ENCODE peak calls at places on chromosome 5, in four cellular contexts. One of them, this sample, is unnamed.

GRCh38 chr5:150571836-150572235 is 63.9 kb downstream of the NDST1 start:
- DNase-seq in K562: no peak
- DNase-seq in IMR-90: no peak
- DNase-seq in GM12878: no peak
- DNase-seq in this sample: no peak

GRCh38 chr5:176528761-176529115 is 8.5 kb downstream of the RNF44 start:
- DNase-seq in IMR-90: no peak
- DNase-seq in K562: no peak
- DNase-seq in GM12878: no peak
- DNase-seq in this sample: no peak

GRCh38 chr5:149439899-149440655 is 61.0 kb upstream of the IL17B start:
- DNase-seq in GM12878: no peak
- DNase-seq in IMR-90: peak; percentile 47
- DNase-seq in K562: peak; percentile 89
- DNase-seq in this sample: peak; percentile 96

GRCh38 chr5:56815657-56816545 is 552 bp downstream of the MAP3K1 start:
- DNase-seq in GM12878: no peak
- DNase-seq in K562: peak; percentile 37
- DNase-seq in IMR-90: peak; percentile 32
- DNase-seq in this sample: peak; percentile 55

GRCh38 chr5:2119578-2119977 is 236.9 kb upstream of the IRX4 start:
- DNase-seq in K562: no peak
- DNase-seq in GM12878: no peak
- DNase-seq in IMR-90: no peak
- DNase-seq in this sample: no peak

GRCh38 chr5:153400931-153401330 is 89.5 kb upstream of the GRIA1 start:
- DNase-seq in IMR-90: no peak
- DNase-seq in K562: no peak
- DNase-seq in GM12878: no peak
- DNase-seq in this sample: no peak

GRCh38 chr5:57032151-57032551 is 80.2 kb upstream of the MIER3 start:
- DNase-seq in GM12878: no peak
- DNase-seq in K562: no peak
- DNase-seq in IMR-90: no peak
- DNase-seq in this sample: peak; percentile 70

GRCh38 chr5:178285399-178286225 is 53.0 kb upstream of the PHYKPL start:
- DNase-seq in IMR-90: no peak
- DNase-seq in K562: no peak
- DNase-seq in GM12878: no peak
- DNase-seq in this sample: no peak

GRCh38 chr5:151151793-151152192 is 5.8 kb downstream of the ANXA6 start:
- DNase-seq in GM12878: peak; percentile 61
- DNase-seq in IMR-90: peak; percentile 47
- DNase-seq in K562: no peak
- DNase-seq in this sample: no peak

GRCh38 chr5:148801682-148802276 is 24.6 kb upstream of the ADRB2 start:
- DNase-seq in K562: no peak
- DNase-seq in GM12878: no peak
- DNase-seq in IMR-90: no peak
- DNase-seq in this sample: no peak

GRCh38 chr5:136809382-136809781 is 444.0 kb upstream of the TRPC7 start:
- DNase-seq in K562: no peak
- DNase-seq in GM12878: peak; percentile 4
- DNase-seq in IMR-90: no peak
- DNase-seq in this sample: no peak

GRCh38 chr5:58462623-58463230 is 2.8 kb upstream of the PLK2 start:
- DNase-seq in GM12878: no peak
- DNase-seq in K562: peak; percentile 15
- DNase-seq in IMR-90: peak; percentile 72
- DNase-seq in this sample: peak; percentile 31
- TF ChIP-seq ELK1 in GM12878: no peak
- TF ChIP-seq ELK1 in K562: no peak
- TF ChIP-seq ELK1 in IMR-90: no peak
- TF ChIP-seq ELK1 in this sample: no peak

GRCh38 chr5:95967236-95967635 is 5.6 kb upstream of the ELL2 start:
- DNase-seq in GM12878: no peak
- DNase-seq in IMR-90: no peak
- DNase-seq in K562: no peak
- DNase-seq in this sample: no peak

GRCh38 chr5:95962785-95963184 is 1.1 kb upstream of the ELL2 start:
- DNase-seq in GM12878: no peak
- DNase-seq in K562: no peak
- DNase-seq in IMR-90: no peak
- DNase-seq in this sample: peak; percentile 55

GRCh38 chr5:95963650-95964410 is 2.2 kb upstream of the ELL2 start:
- DNase-seq in K562: no peak
- DNase-seq in IMR-90: no peak
- DNase-seq in GM12878: no peak
- DNase-seq in this sample: no peak

GRCh38 chr5:95969055-95969454 is 7.4 kb upstream of the ELL2 start:
- DNase-seq in IMR-90: no peak
- DNase-seq in GM12878: no peak
- DNase-seq in K562: no peak
- DNase-seq in this sample: no peak

GRCh38 chr5:95966005-95966404 is 4.4 kb upstream of the ELL2 start:
- DNase-seq in K562: no peak
- DNase-seq in GM12878: no peak
- DNase-seq in IMR-90: no peak
- DNase-seq in this sample: peak; percentile 13
- TF ChIP-seq ELK1 in K562: no peak
- TF ChIP-seq ELK1 in GM12878: no peak
- TF ChIP-seq ELK1 in IMR-90: no peak
- TF ChIP-seq ELK1 in this sample: no peak

DNA sequence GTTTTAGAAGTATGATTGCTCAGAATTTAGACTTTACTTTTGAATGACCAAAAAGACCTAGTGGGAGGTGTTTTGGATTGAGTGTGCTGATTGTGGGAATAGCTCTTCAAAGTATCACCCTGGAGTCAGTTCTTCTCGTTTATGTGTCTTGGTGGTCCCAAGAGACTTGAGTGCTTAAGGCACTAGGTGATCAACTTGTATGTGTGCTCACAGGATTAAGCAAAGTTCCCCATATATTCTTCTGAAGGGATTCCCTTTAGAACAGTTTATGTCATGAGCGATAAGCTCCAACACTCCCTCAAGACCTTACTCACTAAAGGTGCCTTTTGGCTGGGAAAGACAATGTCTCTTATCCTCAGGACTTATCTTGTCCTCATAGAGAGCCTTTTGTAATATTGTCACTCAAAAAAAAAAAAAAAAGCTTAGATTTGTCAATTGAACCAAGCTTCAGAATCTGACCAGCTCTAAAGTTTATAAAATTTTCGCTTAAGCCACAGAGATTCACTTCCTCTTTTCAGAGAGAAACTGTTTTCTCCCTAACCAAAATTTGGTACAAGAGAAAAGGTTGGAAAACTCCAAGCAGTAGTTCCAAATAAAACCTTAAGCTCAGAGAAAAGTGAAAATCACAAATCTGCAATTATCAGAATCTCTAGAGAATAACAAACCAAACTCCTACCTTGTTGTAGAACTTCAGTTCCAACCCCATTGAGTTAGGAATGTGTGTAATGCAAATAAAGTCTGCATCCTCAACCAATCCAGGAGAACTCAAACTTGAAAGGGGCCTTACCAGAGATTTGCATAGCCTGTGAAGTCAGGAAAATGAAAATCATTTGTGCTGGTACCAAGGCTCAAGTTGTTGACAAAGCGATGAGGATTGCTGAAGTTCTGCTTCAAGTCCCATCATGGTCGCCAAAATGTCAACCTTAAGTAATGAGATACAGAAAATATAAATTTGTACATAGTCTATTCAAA is 40.0 kb upstream of the PDZD2 start:
- DNase-seq in GM12878: no peak
- DNase-seq in IMR-90: no peak
- DNase-seq in K562: no peak
- DNase-seq in this sample: no peak
- TF ChIP-seq ELK1 in GM12878: no peak
- TF ChIP-seq ELK1 in IMR-90: no peak
- TF ChIP-seq ELK1 in K562: no peak
- TF ChIP-seq ELK1 in this sample: no peak

GRCh38 chr5:172485511-172486202 is 31.3 kb upstream of the SH3PXD2B start:
- DNase-seq in GM12878: no peak
- DNase-seq in IMR-90: no peak
- DNase-seq in K562: no peak
- DNase-seq in this sample: no peak

GRCh38 chr5:172486451-172486850 is 32.1 kb upstream of the SH3PXD2B start:
- DNase-seq in K562: no peak
- DNase-seq in IMR-90: no peak
- DNase-seq in GM12878: no peak
- DNase-seq in this sample: no peak

GRCh38 chr5:172488221-172488620 is 33.9 kb upstream of the SH3PXD2B start:
- DNase-seq in GM12878: no peak
- DNase-seq in IMR-90: no peak
- DNase-seq in K562: peak; percentile 18
- DNase-seq in this sample: no peak

GRCh38 chr5:172486912-172487311 is 32.6 kb upstream of the SH3PXD2B start:
- DNase-seq in IMR-90: no peak
- DNase-seq in GM12878: no peak
- DNase-seq in K562: no peak
- DNase-seq in this sample: no peak

DNA sequence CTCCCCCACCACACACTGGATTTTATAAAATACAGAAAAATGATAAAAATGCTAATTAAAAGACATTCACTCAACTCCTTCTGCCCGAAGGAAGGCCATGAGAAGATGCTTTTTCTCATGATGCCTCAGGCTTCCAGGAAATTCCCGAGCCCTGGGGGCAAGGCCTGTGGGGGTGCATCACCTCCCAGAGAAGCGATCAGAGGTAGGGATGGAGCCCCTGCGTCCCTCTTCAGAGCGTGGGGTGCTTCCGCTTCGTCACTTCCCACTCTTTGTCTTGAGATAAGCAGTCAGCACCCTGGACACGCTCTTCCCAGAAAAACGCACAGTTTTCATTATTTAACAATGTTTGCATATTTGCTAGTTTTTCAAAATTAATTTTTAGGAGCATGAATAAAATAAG is 33.3 kb upstream of the SH3PXD2B start:
- DNase-seq in GM12878: no peak
- DNase-seq in IMR-90: no peak
- DNase-seq in K562: no peak
- DNase-seq in this sample: no peak
- TF ChIP-seq ELK1 in GM12878: no peak
- TF ChIP-seq ELK1 in IMR-90: no peak
- TF ChIP-seq ELK1 in K562: no peak
- TF ChIP-seq ELK1 in this sample: no peak

GRCh38 chr5:133900498-133901270 is 67.7 kb downstream of the C5orf15 start:
- DNase-seq in IMR-90: no peak
- DNase-seq in GM12878: no peak
- DNase-seq in K562: peak; percentile 30
- DNase-seq in this sample: no peak
- TF ChIP-seq ELK1 in IMR-90: no peak
- TF ChIP-seq ELK1 in GM12878: no peak
- TF ChIP-seq ELK1 in K562: no peak
- TF ChIP-seq ELK1 in this sample: no peak

GRCh38 chr5:78501411-78502338 is 141.3 kb downstream of the SCAMP1 start:
- DNase-seq in IMR-90: no peak
- DNase-seq in GM12878: no peak
- DNase-seq in K562: no peak
- DNase-seq in this sample: no peak
- TF ChIP-seq ELK1 in IMR-90: no peak
- TF ChIP-seq ELK1 in GM12878: no peak
- TF ChIP-seq ELK1 in K562: no peak
- TF ChIP-seq ELK1 in this sample: no peak

GRCh38 chr5:139862313-139862712 is 66.7 kb downstream of the PSD2 start:
- DNase-seq in GM12878: peak; percentile 23
- DNase-seq in K562: no peak
- DNase-seq in IMR-90: peak; percentile 7
- DNase-seq in this sample: no peak

GRCh38 chr5:139864716-139865483 is 69.3 kb downstream of the PSD2 start:
- DNase-seq in K562: no peak
- DNase-seq in IMR-90: no peak
- DNase-seq in GM12878: no peak
- DNase-seq in this sample: no peak

GRCh38 chr5:139863361-139863760 is 67.8 kb downstream of the PSD2 start:
- DNase-seq in IMR-90: no peak
- DNase-seq in K562: no peak
- DNase-seq in GM12878: no peak
- DNase-seq in this sample: no peak

GRCh38 chr5:139862803-139863202 is 67.2 kb downstream of the PSD2 start:
- DNase-seq in K562: no peak
- DNase-seq in IMR-90: no peak
- DNase-seq in GM12878: no peak
- DNase-seq in this sample: no peak

GRCh38 chr5:139863855-139864558 is 68.4 kb downstream of the PSD2 start:
- DNase-seq in IMR-90: peak; percentile 41
- DNase-seq in K562: peak; percentile 77
- DNase-seq in GM12878: no peak
- DNase-seq in this sample: peak; percentile 80
- TF ChIP-seq ELK1 in IMR-90: no peak
- TF ChIP-seq ELK1 in K562: no peak
- TF ChIP-seq ELK1 in GM12878: no peak
- TF ChIP-seq ELK1 in this sample: no peak

GRCh38 chr5:142902188-142902965 is 132.2 kb downstream of the ARHGAP26 start:
- DNase-seq in IMR-90: no peak
- DNase-seq in GM12878: no peak
- DNase-seq in K562: no peak
- DNase-seq in this sample: no peak
- TF ChIP-seq ELK1 in IMR-90: no peak
- TF ChIP-seq ELK1 in GM12878: no peak
- TF ChIP-seq ELK1 in K562: no peak
- TF ChIP-seq ELK1 in this sample: no peak

GRCh38 chr5:15383021-15383420 is 117.0 kb upstream of the FBXL7 start:
- DNase-seq in K562: no peak
- DNase-seq in IMR-90: no peak
- DNase-seq in GM12878: no peak
- DNase-seq in this sample: no peak

GRCh38 chr5:15384581-15384980 is 115.4 kb upstream of the FBXL7 start:
- DNase-seq in IMR-90: no peak
- DNase-seq in GM12878: no peak
- DNase-seq in K562: no peak
- DNase-seq in this sample: no peak

GRCh38 chr5:15384176-15384575 is 115.8 kb upstream of the FBXL7 start:
- DNase-seq in IMR-90: no peak
- DNase-seq in GM12878: no peak
- DNase-seq in K562: no peak
- DNase-seq in this sample: no peak

GRCh38 chr5:15385037-15385436 is 114.9 kb upstream of the FBXL7 start:
- DNase-seq in K562: no peak
- DNase-seq in GM12878: no peak
- DNase-seq in IMR-90: no peak
- DNase-seq in this sample: no peak

DNA sequence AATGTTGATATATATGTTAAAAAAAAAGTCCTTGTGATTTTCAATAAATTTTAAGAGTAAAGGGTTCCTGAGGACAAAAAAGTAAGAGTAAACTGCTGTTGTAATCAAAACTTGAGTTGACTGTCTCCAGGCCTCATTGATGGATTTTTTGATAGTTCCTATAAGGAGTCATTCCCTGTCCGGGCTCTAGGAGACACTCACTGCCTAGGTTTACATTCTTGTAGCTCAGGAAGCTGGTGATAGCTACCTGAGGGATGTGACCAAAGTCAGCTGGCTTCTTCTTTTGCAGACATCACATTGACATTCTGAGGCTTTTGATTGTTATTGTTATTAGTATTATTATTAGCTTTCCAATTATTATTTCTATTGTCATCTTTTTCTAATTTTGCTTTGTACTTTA is 116.5 kb upstream of the FBXL7 start:
- DNase-seq in K562: no peak
- DNase-seq in IMR-90: peak; percentile 28
- DNase-seq in GM12878: no peak
- DNase-seq in this sample: no peak
- TF ChIP-seq ELK1 in K562: no peak
- TF ChIP-seq ELK1 in IMR-90: no peak
- TF ChIP-seq ELK1 in GM12878: no peak
- TF ChIP-seq ELK1 in this sample: no peak